ENCODE peak calls at places on chromosomes 7 and 10, in six cellular contexts. Q is HL-60, K is dorsolateral prefrontal cortex, O is GM23248, J is GM12865, D is tibial artery. E is an unnamed sample.

GRCh38 chr7:153858335-153858734 is 193.9 kb upstream of the DPP6 start:
- DNase-seq in Q (no peak), K (peak), O (peak), J (no peak), D (no peak), E (no peak)

GRCh38 chr10:109924947-109925620 is 1.8 kb upstream of the XPNPEP1 start:
- DNase-seq in Q (no peak), K (no peak), O (no peak), J (no peak), D (no peak), E (no peak)

GRCh38 chr10:58023341-58024073 is 244.2 kb downstream of the IPMK start:
- DNase-seq in Q (no peak), K (no peak), O (peak), J (no peak), D (no peak), E (peak)

GRCh38 chr10:43140414-43140813 is 2.2 kb downstream of the CSGALNACT2 start:
- DNase-seq in Q (no peak), K (no peak), O (peak), J (peak), D (no peak), E (peak)

GRCh38 chr10:88439932-88440331 is 143.2 kb downstream of the RNLS start:
- DNase-seq in Q (no peak), K (no peak), O (no peak), J (no peak), D (no peak), E (no peak)

GRCh38 chr10:31017534-31018361 is 13.9 kb downstream of the ZNF438 start:
- DNase-seq in Q (no peak), K (no peak), O (no peak), J (no peak), D (no peak), E (no peak)

GRCh38 chr10:67573484-67573883 is 122.5 kb downstream of the CTNNA3 start:
- DNase-seq in Q (no peak), K (no peak), O (no peak), J (no peak), D (no peak), E (no peak)

GRCh38 chr10:35217458-35217857 is 90.8 kb downstream of the CREM start:
- DNase-seq in Q (no peak), K (no peak), O (no peak), J (no peak), D (no peak), E (no peak)

GRCh38 chr10:2210083-2210482 is 472.8 kb upstream of the ADARB2 start:
- DNase-seq in Q (no peak), K (no peak), O (no peak), J (no peak), D (no peak), E (no peak)

GRCh38 chr10:28367865-28368541 is 65.1 kb upstream of the MPP7 start:
- DNase-seq in Q (no peak), K (no peak), O (no peak), J (peak), D (no peak), E (peak)

GRCh38 chr7:130486114-130486962 is 5.5 kb upstream of the MEST start:
- DNase-seq in Q (peak), K (peak), O (no peak), J (peak), D (no peak), E (peak)

GRCh38 chr7:105782391-105783063 is 93.9 kb downstream of the ATXN7L1 start:
- DNase-seq in Q (no peak), K (no peak), O (peak), J (no peak), D (no peak), E (peak)

GRCh38 chr7:101169838-101170531 is 4.6 kb upstream of the VGF start:
- DNase-seq in Q (no peak), K (peak), O (peak), J (peak), D (peak), E (peak)

GRCh38 chr7:150979706-150980390 is 1.7 kb upstream of the KCNH2 start:
- DNase-seq in Q (no peak), K (peak), O (no peak), J (no peak), D (no peak), E (no peak)

GRCh38 chr10:77177589-77177988 is 460.0 kb downstream of the KCNMA1 start:
- DNase-seq in Q (no peak), K (no peak), O (no peak), J (no peak), D (no peak), E (no peak)

GRCh38 chr7:29797112-29797944 is 9.0 kb upstream of the WIPF3 start:
- DNase-seq in Q (no peak), K (no peak), O (no peak), J (no peak), D (no peak), E (no peak)

GRCh38 chr7:128833939-128834310 is 3.7 kb downstream of the FLNC start:
- DNase-seq in Q (no peak), K (no peak), O (peak), J (no peak), D (no peak), E (no peak)
- H3K4me3 ChIP-seq in Q (no peak), K (no peak), O (peak), J (no peak), D (no peak), E (no peak)

GRCh38 chr10:14879055-14879800 is 562 bp downstream of the SUV39H2 start:
- DNase-seq in Q (peak), K (peak), O (peak), J (peak), D (no peak), E (peak)

GRCh38 chr10:14879801-14880193 is 1.1 kb downstream of the SUV39H2 start:
- DNase-seq in Q (no peak), K (no peak), O (no peak), J (peak), D (no peak), E (no peak)

GRCh38 chr10:14880201-14880600 is 1.5 kb downstream of the SUV39H2 start:
- DNase-seq in Q (no peak), K (no peak), O (peak), J (peak), D (no peak), E (peak)

GRCh38 chr10:14876764-14877163 is 1.9 kb upstream of the SUV39H2 start:
- DNase-seq in Q (no peak), K (no peak), O (no peak), J (no peak), D (no peak), E (no peak)

DNA sequence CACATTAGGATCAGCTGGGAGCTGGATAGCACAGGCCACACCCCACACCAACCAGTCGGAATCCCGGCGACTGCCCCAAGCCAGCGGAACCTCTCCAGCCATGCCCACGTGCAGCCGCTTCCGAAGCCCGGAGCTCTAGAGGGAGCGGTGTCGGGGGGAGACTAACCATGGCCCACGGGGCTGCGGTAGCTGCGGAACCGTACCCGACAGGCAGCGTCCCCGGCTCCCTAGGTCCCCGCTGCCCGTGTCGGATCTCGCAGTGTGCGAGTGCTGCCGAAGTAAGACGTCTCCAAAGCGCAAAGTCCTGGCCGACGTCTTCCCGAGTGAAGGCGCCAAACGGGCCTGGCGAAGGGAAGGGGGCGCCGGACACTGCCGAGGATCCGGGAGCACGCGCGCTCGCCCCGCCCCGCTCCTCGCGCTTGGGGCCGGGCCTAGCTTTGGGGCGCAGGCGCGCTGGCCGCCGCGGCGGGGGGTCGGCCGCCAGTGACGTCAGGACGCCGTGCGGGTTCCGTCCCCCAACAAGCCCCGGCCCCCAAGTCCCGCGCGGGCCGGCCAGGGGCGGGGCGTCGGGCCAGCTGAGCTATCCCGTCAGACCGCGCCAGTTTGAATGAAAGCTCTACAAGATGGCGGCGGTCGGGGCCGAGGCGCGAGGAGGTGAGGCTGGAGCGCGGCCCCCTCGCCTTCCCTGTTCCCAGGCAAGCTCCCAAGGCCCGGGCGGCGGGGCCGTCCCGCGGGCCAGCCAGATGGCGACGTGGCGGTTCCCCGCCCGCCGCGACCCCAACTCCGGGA is at the start of gene SUV39H2:
- DNase-seq in Q (peak), K (peak), O (peak), J (peak), D (peak), E (peak)
- H3K4me3 ChIP-seq in Q (peak), K (peak), O (peak), J (peak), D (peak), E (peak)

DNA sequence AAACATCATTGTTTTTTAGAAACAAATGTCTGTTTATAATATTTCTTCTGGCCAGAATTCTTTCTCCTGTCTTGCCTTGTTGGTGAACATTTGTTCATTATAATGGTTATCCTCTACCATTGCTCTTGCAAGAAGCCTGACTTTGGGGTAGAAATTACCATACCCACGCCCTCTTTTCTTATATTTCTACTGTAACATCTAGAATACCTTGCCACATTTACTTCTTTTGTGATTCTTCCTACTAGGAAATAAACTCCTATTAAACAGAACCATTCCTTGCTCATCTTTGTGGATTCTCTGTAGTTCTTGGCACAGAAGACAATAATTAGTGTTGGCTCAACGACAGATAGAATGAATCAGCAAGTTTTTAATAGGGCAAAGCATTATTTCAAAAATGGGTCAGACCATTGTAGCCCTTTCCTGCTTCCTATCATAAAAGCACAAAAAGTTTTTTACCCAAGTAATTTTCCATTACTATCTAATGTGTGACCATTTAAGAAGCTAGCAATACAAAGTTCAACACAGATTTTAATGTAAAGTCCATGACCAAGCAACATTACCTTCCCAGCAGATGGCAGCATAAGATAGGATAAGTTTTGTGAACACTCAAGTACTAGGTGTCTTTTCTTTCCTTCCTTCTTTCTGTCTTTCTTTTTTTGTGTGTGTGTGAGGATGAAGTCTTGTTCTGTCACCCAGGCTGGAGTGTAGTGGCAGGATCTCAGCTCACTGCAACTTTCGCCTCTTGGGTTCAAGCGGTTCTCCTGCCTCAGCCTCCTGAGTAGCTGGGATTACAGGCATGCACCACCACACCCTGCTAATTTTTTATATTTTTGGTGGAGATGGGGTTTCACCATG is 270.4 kb downstream of the HGF start:
- DNase-seq in Q (no peak), K (no peak), O (peak), J (peak), D (no peak), E (peak)
- H3K4me3 ChIP-seq in Q (no peak), K (no peak), O (peak), J (no peak), D (no peak), E (no peak)

GRCh38 chr7:47648301-47648900 is 66.5 kb upstream of the TNS3 start:
- DNase-seq in Q (no peak), K (no peak), O (no peak), J (no peak), D (no peak), E (no peak)

GRCh38 chr7:47640215-47640739 is 58.4 kb upstream of the TNS3 start:
- DNase-seq in Q (no peak), K (no peak), O (no peak), J (no peak), D (no peak), E (no peak)

GRCh38 chr7:47639495-47640110 is 57.7 kb upstream of the TNS3 start:
- DNase-seq in Q (no peak), K (no peak), O (no peak), J (no peak), D (no peak), E (no peak)

GRCh38 chr7:47647213-47647985 is 65.5 kb upstream of the TNS3 start:
- DNase-seq in Q (no peak), K (no peak), O (no peak), J (peak), D (no peak), E (no peak)

DNA sequence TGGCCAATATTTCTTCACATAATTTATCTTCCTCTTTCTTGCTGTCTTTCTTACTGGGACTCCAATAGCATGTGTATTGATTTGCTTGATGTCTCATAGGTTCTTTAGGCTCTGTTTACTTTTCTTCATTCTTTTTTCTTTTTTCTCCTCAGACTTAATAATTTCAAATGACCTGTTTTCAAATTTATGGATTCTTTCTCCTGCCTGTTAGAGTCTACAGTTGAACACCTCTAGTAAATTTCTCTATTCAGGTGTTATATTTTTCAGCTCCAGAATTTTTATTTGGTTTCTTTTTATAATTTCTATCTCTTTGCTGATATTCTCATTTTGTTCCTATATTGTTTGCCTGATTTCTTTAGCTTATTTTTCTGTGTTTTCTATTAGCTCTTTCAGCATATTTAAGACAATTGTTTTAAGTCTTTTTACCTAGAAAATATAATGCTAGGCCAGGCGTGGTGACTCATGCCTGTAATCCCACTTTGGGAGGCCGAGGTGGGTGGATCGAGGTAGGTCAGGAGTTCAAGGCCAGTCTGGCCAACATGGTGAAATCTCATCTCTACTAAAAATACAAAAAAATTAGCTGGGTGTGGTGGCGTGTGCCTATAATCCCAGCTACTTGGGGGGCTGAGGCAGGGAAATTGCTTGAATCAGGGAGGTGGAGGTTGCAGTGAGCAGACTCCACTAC is 61.9 kb upstream of the TNS3 start:
- DNase-seq in Q (no peak), K (no peak), O (no peak), J (no peak), D (no peak), E (no peak)
- H3K4me3 ChIP-seq in Q (no peak), K (no peak), O (no peak), J (no peak), D (no peak), E (no peak)

GRCh38 chr7:21169667-21170605 is 257.9 kb upstream of the SP4 start:
- DNase-seq in Q (no peak), K (no peak), O (no peak), J (no peak), D (no peak), E (peak)
- H3K4me3 ChIP-seq in Q (no peak), K (no peak), O (no peak), J (no peak), D (no peak), E (no peak)